ENCODE peak calls at places on chromosomes 2 and 18, in four cellular contexts. J, H, L and A are unnamed samples.

GRCh38 chr2:241074065-241074818 is 27.8 kb downstream of the MTERF4 start:
- DNase-seq in L (no peak), H (no peak), J (no peak), A (no peak)

GRCh38 chr2:33023732-33024301 is 77.1 kb downstream of the LTBP1 start:
- DNase-seq in J (no peak), H (no peak), L (no peak), A (no peak)

GRCh38 chr2:178208817-178209216 is 14.5 kb downstream of the OSBPL6 start:
- DNase-seq in H (no peak), J (no peak), L (no peak), A (no peak)

GRCh38 chr2:191789791-191790190 is 57.1 kb downstream of the CAVIN2 start:
- DNase-seq in J (no peak), H (no peak), L (no peak), A (no peak)

GRCh38 chr2:40642726-40643125 is 190.8 kb upstream of the SLC8A1 start:
- DNase-seq in H (no peak), L (no peak), J (no peak), A (no peak)

GRCh38 chr18:52237551-52237950 is 102.4 kb upstream of the DCC start:
- DNase-seq in H (no peak), L (no peak), J (no peak), A (no peak)

GRCh38 chr18:50131591-50131990 is 63.4 kb downstream of the MYO5B start:
- DNase-seq in H (no peak), J (no peak), L (no peak), A (no peak)

GRCh38 chr18:50397023-50397422 is 22.2 kb downstream of the SKA1 start:
- DNase-seq in H (no peak), L (no peak), J (no peak), A (no peak)

GRCh38 chr2:85181093-85181685 is 48.0 kb downstream of the TCF7L1 start:
- DNase-seq in J (no peak), L (no peak), H (peak), A (no peak)

GRCh38 chr2:27256855-27257454 is 5.9 kb downstream of the SLC30A3 start:
- DNase-seq in L (no peak), H (no peak), J (no peak), A (no peak)

GRCh38 chr2:174553811-174554493 is 43.7 kb downstream of the WIPF1 start:
- DNase-seq in J (peak), H (no peak), L (no peak), A (no peak)

GRCh38 chr2:19711470-19712372 is 190.1 kb downstream of the TTC32 start:
- DNase-seq in H (peak), L (no peak), J (no peak), A (peak)

GRCh38 chr2:159075726-159076125 is 107.3 kb downstream of the TANC1 start:
- DNase-seq in H (no peak), J (no peak), L (no peak), A (no peak)

GRCh38 chr2:25590921-25591505 is 82.4 kb downstream of the DTNB start:
- DNase-seq in H (peak), J (no peak), L (no peak), A (no peak)

GRCh38 chr2:219060821-219061791 is at the start of gene IHH:
- DNase-seq in L (peak), J (no peak), H (peak), A (peak)

GRCh38 chr2:202965810-202966454 is 48.7 kb upstream of the NBEAL1 start:
- DNase-seq in L (no peak), J (no peak), H (peak), A (no peak)

GRCh38 chr18:13374468-13375301 is 156.1 kb downstream of the LDLRAD4 start:
- DNase-seq in H (no peak), L (no peak), J (no peak), A (no peak)

GRCh38 chr2:105261061-105261460 is 19.5 kb downstream of the GPR45 start:
- DNase-seq in L (no peak), H (no peak), J (no peak), A (no peak)

GRCh38 chr18:12422936-12423335 is 15.2 kb downstream of the PRELID3A start:
- DNase-seq in L (no peak), H (peak), J (no peak), A (no peak)

GRCh38 chr2:25286025-25286400 is 55.7 kb downstream of the DNMT3A start:
- DNase-seq in J (peak), L (no peak), H (no peak), A (no peak)

GRCh38 chr2:9896216-9896615 is 52.9 kb downstream of the TAF1B start:
- DNase-seq in H (peak), J (no peak), L (no peak), A (no peak)

GRCh38 chr18:3037423-3037915 is 24.5 kb upstream of the LPIN2 start:
- DNase-seq in H (no peak), J (no peak), L (peak), A (no peak)

GRCh38 chr2:144686518-144687215 is 166.7 kb upstream of the ZEB2 start:
- DNase-seq in J (no peak), H (no peak), L (no peak), A (no peak)

GRCh38 chr2:3780477-3781402 is 77.4 kb downstream of the DCDC2C start:
- DNase-seq in L (peak), H (peak), J (peak), A (peak)

GRCh38 chr2:172252154-172252553 is 149.5 kb upstream of the DLX2 start:
- DNase-seq in H (no peak), J (no peak), L (no peak), A (no peak)

GRCh38 chr2:25692143-25692542 is 18.8 kb upstream of the DTNB start:
- DNase-seq in L (no peak), H (no peak), J (no peak), A (no peak)

GRCh38 chr2:45793564-45793963 is 142.1 kb downstream of the PRKCE start:
- DNase-seq in L (no peak), J (no peak), H (no peak), A (peak)

GRCh38 chr2:223100061-223100511 is 48.1 kb downstream of the KCNE4 start:
- DNase-seq in J (no peak), H (no peak), L (no peak), A (peak)

GRCh38 chr2:226664140-226664539 is 135.5 kb downstream of the IRS1 start:
- DNase-seq in J (no peak), H (no peak), L (peak), A (peak)

GRCh38 chr2:46886268-46887027 is 29.2 kb downstream of the MCFD2 start:
- DNase-seq in H (no peak), J (no peak), L (no peak), A (no peak)

GRCh38 chr2:76953733-76954347 is 568.3 kb downstream of the LRRTM4 start:
- DNase-seq in J (no peak), H (peak), L (no peak), A (peak)

GRCh38 chr2:205570641-205571040 is 111.7 kb upstream of the NRP2 start:
- DNase-seq in H (no peak), J (no peak), L (no peak), A (no peak)

GRCh38 chr18:77017355-77017754 is 115.2 kb downstream of the MBP start:
- DNase-seq in L (no peak), H (no peak), J (no peak), A (no peak)

GRCh38 chr2:178846458-178846802 is 39.2 kb upstream of the TTN start:
- DNase-seq in J (no peak), L (no peak), H (no peak), A (no peak)

GRCh38 chr2:165238295-165238694 is 919 bp upstream of the SCN2A start:
- DNase-seq in H (peak), J (no peak), L (no peak), A (no peak)

GRCh38 chr18:61333271-61333745 is at the start of gene CDH20:
- DNase-seq in L (no peak), H (peak), J (no peak), A (no peak)

GRCh38 chr2:8821276-8822217 is 15.9 kb downstream of the KIDINS220 start:
- DNase-seq in L (no peak), H (no peak), J (no peak), A (peak)

GRCh38 chr2:136118819-136119716 is 1.1 kb upstream of the CXCR4 start:
- DNase-seq in L (peak), J (peak), H (peak), A (no peak)

GRCh38 chr2:145931836-145932352 is 1412.0 kb upstream of the ZEB2 start:
- DNase-seq in H (no peak), L (no peak), J (no peak), A (no peak)

GRCh38 chr2:113236367-113237159 is 42.2 kb downstream of the PAX8 start:
- DNase-seq in H (no peak), L (no peak), J (no peak), A (no peak)
- H3K4me3 ChIP-seq in H (no peak), L (peak), J (no peak), A (no peak)

DNA sequence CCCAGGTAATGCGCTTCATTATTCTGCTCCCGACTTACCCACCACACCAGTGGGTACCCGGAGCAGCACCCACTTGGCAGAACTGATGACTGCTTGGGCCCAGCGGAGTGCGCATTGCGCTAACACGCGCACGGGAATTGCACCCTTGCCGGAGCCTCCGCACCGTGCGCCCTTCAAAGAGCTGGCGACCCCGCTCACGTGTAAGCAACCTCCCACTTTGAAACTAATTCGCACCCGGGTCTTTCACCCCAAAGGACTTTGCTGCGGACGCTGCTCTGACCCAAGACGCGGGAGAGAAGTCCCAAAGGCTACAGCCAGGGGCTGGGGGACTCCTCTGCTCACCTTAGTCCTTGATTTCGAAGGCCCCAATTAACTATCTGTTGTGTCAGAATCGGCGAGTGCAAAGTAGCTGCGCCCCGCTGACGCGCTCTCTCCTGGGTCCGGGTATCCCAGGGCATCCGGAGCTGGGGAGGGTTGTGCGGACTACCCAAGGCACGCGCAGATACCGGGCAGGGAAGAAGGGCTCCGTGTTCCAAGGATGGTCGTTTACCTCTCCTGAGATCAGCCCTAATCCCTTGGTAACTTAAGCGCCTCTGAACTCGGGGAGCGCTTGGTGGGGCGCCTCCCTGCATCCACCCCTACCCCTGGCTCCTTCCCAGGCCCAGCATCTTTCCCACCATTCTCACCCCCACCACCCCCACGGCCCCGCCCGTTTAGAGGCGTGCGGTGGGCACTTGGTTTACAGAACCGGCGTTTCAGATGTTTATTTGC is 13.1 kb upstream of the SATB2 start:
- DNase-seq in L (no peak), H (peak), J (no peak), A (no peak)
- H3K4me3 ChIP-seq in L (no peak), H (peak), J (no peak), A (no peak)

DNA sequence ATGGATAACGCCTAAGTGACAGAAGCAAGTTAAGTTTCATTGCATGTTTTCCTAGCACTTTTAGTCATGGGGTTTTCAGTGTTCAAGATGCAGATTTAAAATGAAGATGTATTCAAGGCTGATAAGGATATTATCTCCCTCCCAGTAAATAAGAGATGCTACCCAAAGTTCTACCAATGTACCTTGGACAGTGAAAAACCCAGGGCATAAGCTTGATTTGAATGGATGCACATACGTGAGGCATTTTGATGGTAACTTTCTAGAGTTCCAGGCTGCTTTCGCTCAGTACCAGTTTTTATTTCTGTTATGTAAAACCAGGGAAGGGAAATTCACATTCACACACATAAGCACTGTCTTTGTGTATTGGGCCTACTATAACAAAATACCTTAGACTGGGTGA is 90.3 kb downstream of the STK39 start:
- DNase-seq in H (no peak), L (no peak), J (no peak), A (no peak)
- H3K4me3 ChIP-seq in H (no peak), L (no peak), J (no peak), A (no peak)

DNA sequence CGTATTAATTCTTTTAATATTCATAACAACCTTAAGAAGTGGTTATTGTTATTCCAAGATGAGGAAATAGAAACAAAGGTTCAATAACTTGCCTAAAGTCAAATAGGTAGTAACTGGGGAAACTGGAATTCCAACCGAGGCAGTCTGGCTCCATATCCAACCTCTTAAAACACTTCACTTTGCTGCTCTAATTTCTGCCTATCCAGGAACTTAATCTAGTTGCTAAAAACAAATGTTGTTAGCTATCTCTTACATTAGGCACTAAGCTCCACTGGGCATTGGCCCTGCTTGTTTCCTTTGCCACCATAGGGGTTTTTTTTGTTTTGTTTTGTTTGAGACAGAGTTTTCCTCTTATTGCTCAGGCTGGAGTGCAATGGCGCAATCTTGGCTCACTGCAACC is 24.8 kb downstream of the ERLEC1 start:
- DNase-seq in J (no peak), H (no peak), L (no peak), A (no peak)
- H3K4me3 ChIP-seq in J (no peak), H (no peak), L (no peak), A (no peak)

GRCh38 chr18:22191986-22192385 is 22.6 kb downstream of the GATA6 start:
- DNase-seq in H (peak), L (no peak), J (no peak), A (no peak)

GRCh38 chr18:22193466-22193865 is 24.1 kb downstream of the GATA6 start:
- DNase-seq in J (no peak), L (no peak), H (peak), A (no peak)

GRCh38 chr18:22195052-22195451 is 25.7 kb downstream of the GATA6 start:
- DNase-seq in L (no peak), H (no peak), J (no peak), A (no peak)

GRCh38 chr18:22191346-22191710 is 21.9 kb downstream of the GATA6 start:
- DNase-seq in J (no peak), H (no peak), L (no peak), A (no peak)

DNA sequence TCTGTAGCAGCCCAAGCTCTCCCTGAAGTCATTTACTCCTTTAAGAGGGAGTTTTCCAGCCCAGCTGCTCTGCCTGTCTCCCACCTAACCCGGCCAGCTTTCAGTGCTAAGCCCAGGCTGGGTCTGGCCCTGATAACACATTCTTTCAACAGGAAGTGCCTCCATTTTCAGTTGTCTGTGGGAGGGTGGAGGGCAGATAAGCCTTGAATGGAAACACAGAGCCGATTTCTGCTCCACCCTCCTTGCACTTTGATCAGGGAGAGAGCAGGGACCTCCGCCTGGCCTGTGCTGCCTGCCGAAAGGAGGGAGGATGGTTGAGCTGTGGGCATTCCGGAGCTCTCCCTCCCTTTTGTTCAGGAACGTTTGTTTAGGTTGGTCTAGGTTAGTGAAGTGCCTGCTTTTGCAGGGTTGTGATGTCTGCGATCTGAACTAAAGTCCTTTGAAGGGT is 24.8 kb downstream of the GATA6 start:
- DNase-seq in L (peak), J (no peak), H (peak), A (peak)
- H3K4me3 ChIP-seq in L (no peak), J (no peak), H (no peak), A (no peak)

DNA sequence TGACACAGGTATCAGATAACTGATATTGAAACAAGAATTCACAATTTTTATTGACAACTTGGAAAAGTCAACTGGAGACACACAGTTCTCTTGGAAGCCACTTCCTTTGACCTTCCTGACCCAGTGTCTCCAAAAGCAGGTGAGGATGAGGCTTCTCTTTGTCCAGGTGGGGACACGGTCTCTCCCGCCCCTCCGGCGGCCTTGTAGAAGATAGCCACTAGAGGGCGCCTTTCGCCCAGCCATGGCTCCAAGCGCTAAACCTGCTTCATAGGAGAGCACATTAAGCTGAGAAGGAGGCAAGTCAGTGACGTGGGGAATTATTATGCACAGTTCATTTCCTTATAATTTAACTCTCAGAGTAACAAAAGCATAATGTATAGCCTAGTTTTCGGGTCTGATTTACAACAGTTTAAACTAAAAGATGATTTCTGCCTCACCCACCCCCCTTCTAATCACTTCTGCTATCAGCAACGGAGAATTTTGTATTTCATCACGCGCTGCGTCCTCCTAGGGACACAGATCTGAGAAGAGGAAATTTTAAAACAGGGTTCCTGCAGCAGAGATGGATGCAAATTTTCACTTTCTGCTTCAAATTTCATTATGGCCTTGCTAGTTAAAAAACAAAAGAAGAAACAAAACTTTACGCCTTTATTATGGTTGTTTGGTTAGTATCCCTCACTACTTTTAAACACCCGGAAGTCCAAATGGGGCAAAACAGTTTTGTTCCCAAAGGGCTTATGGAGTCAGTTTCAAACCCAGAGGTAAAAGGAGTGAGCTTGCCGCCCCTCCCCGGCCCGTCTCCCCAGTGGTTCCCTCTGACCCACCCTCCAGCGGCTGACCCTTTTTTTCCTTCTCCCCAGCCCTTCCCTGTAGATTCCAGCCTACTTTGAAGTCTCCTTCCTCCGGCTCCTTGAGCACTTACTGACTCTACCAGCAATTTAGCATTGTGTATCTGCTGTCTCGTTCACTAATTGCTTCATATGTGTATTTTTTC is 208.9 kb downstream of the ICOS start:
- DNase-seq in J (peak), H (peak), L (peak), A (peak)
- H3K4me3 ChIP-seq in J (peak), H (peak), L (peak), A (no peak)

GRCh38 chr2:233165895-233166661 is 85.4 kb upstream of the ATG16L1 start:
- DNase-seq in J (peak), L (peak), H (no peak), A (peak)
- H3K4me3 ChIP-seq in J (no peak), L (no peak), H (no peak), A (no peak)

GRCh38 chr18:36066001-36066400 is 1.4 kb downstream of the RPRD1A start:
- DNase-seq in H (no peak), J (no peak), L (no peak), A (no peak)
- H3K4me3 ChIP-seq in H (peak), J (peak), L (peak), A (no peak)

GRCh38 chr2:237669628-237670351 is 42.4 kb downstream of the LRRFIP1 start:
- DNase-seq in J (no peak), H (no peak), L (no peak), A (peak)

GRCh38 chr2:237667891-237668290 is 40.5 kb downstream of the LRRFIP1 start:
- DNase-seq in H (no peak), L (no peak), J (no peak), A (no peak)

GRCh38 chr2:237668440-237668839 is 41.1 kb downstream of the LRRFIP1 start:
- DNase-seq in H (no peak), J (no peak), L (no peak), A (no peak)

GRCh38 chr2:237670641-237671040 is 43.3 kb downstream of the LRRFIP1 start:
- DNase-seq in H (no peak), J (no peak), L (no peak), A (no peak)

GRCh38 chr2:237669129-237669627 is 41.8 kb downstream of the LRRFIP1 start:
- DNase-seq in L (no peak), J (no peak), H (no peak), A (no peak)
- H3K4me3 ChIP-seq in L (no peak), J (no peak), H (no peak), A (no peak)

GRCh38 chr2:215833531-215834162 is 179.7 kb downstream of the MREG start:
- DNase-seq in H (no peak), J (no peak), L (no peak), A (no peak)

GRCh38 chr2:215832791-215833190 is 180.6 kb downstream of the MREG start:
- DNase-seq in J (no peak), H (no peak), L (peak), A (peak)

GRCh38 chr2:215830313-215830712 is 183.0 kb downstream of the MREG start:
- DNase-seq in J (no peak), H (no peak), L (peak), A (no peak)

GRCh38 chr2:215829261-215829660 is 184.1 kb downstream of the MREG start:
- DNase-seq in J (no peak), L (no peak), H (no peak), A (no peak)

GRCh38 chr2:215831296-215831913 is 181.9 kb downstream of the MREG start:
- DNase-seq in J (no peak), H (no peak), L (no peak), A (peak)
- H3K4me3 ChIP-seq in J (no peak), H (no peak), L (no peak), A (no peak)